ENCODE peak calls at places on chromosomes 5 and 9, in four cellular contexts. W is heart left ventricle, Y is body of pancreas, G is HCT116. C is an unnamed sample.

GRCh38 chr5:32030226-32030625 is 143.9 kb downstream of the GOLPH3 start:
- DNase-seq in W (no peak), G (no peak), Y (no peak), C (no peak)

GRCh38 chr5:146607663-146608315 is 91.8 kb upstream of the GPR151 start:
- DNase-seq in W (no peak), G (no peak), Y (no peak), C (no peak)

GRCh38 chr9:107943901-107944300 is 454.3 kb upstream of the KLF4 start:
- DNase-seq in W (no peak), G (no peak), Y (no peak), C (no peak)

GRCh38 chr5:28855631-28856030 is 1817.2 kb upstream of the CDH9 start:
- DNase-seq in Y (no peak), G (no peak), W (no peak), C (no peak)

GRCh38 chr9:113875917-113876805 is at the start of gene ZNF618:
- DNase-seq in Y (peak), G (no peak), W (peak), C (no peak)

GRCh38 chr5:56183507-56183906 is 49.6 kb downstream of the ANKRD55 start:
- DNase-seq in W (no peak), Y (no peak), G (peak), C (no peak)

GRCh38 chr5:107104774-107105050 is 566.0 kb downstream of the EFNA5 start:
- DNase-seq in G (no peak), Y (peak), W (peak), C (no peak)

GRCh38 chr5:107778651-107779050 is 107.9 kb upstream of the EFNA5 start:
- DNase-seq in Y (no peak), W (no peak), G (no peak), C (no peak)

GRCh38 chr9:127311239-127311741 is 46.7 kb downstream of the GARNL3 start:
- DNase-seq in G (peak), W (peak), Y (peak), C (peak)

GRCh38 chr5:150757087-150757649 is 1.6 kb downstream of the DCTN4 start:
- DNase-seq in Y (no peak), W (no peak), G (no peak), C (no peak)

GRCh38 chr9:110152704-110153374 is 55.1 kb downstream of the C9orf152 start:
- DNase-seq in G (peak), Y (no peak), W (no peak), C (no peak)

GRCh38 chr9:116298992-116299391 is 145.4 kb downstream of the PAPPA start:
- DNase-seq in W (no peak), Y (no peak), G (no peak), C (no peak)

GRCh38 chr9:136059321-136059791 is 35.7 kb downstream of the NACC2 start:
- DNase-seq in G (no peak), Y (no peak), W (no peak), C (peak)

GRCh38 chr5:132501961-132502931 is 11.7 kb upstream of the IRF1 start:
- DNase-seq in G (no peak), W (peak), Y (no peak), C (peak)

GRCh38 chr9:134134949-134135342 is 936 bp upstream of the WDR5 start:
- DNase-seq in W (no peak), G (no peak), Y (peak), C (no peak)

GRCh38 chr5:115452791-115453190 is 91.8 kb downstream of the FEM1C start:
- DNase-seq in Y (no peak), G (no peak), W (no peak), C (no peak)

GRCh38 chr5:128318691-128319090 is 219.4 kb downstream of the FBN2 start:
- DNase-seq in Y (no peak), G (no peak), W (no peak), C (no peak)

GRCh38 chr5:74382864-74383618 is 257.5 kb downstream of the ENC1 start:
- DNase-seq in W (peak), G (no peak), Y (peak), C (no peak)

GRCh38 chr9:93092171-93092991 is 3.6 kb upstream of the CARD19 start:
- DNase-seq in G (no peak), Y (no peak), W (peak), C (peak)

GRCh38 chr9:93907551-93908199 is 47.5 kb downstream of the BARX1 start:
- DNase-seq in W (no peak), G (no peak), Y (no peak), C (no peak)

GRCh38 chr9:91006046-91006445 is 204.4 kb downstream of the SYK start:
- DNase-seq in Y (no peak), W (no peak), G (no peak), C (no peak)

GRCh38 chr5:66669086-66669861 is 73.1 kb downstream of the MAST4 start:
- DNase-seq in Y (no peak), W (no peak), G (no peak), C (no peak)

GRCh38 chr9:133942206-133942975 is 49.7 kb downstream of the VAV2 start:
- DNase-seq in W (peak), Y (no peak), G (no peak), C (no peak)

GRCh38 chr5:61586096-61587084 is 254.3 kb downstream of the ZSWIM6 start:
- DNase-seq in Y (peak), W (no peak), G (no peak), C (no peak)

GRCh38 chr5:172658869-172659513 is 17.9 kb downstream of the NEURL1B start:
- DNase-seq in G (no peak), W (peak), Y (peak), C (no peak)

GRCh38 chr5:20497356-20497755 is 509.4 kb upstream of the CDH18 start:
- DNase-seq in W (no peak), G (no peak), Y (peak), C (no peak)

GRCh38 chr5:57987552-57987951 is 472.3 kb downstream of the PLK2 start:
- DNase-seq in W (no peak), Y (no peak), G (no peak), C (no peak)

GRCh38 chr9:80866576-80867227 is 822.6 kb downstream of the TLE1 start:
- DNase-seq in Y (no peak), W (no peak), G (no peak), C (no peak)

GRCh38 chr9:126393876-126394275 is 67.2 kb downstream of the MVB12B start:
- DNase-seq in Y (no peak), W (no peak), G (no peak), C (no peak)

GRCh38 chr9:69502671-69503301 is 169.4 kb downstream of the APBA1 start:
- DNase-seq in W (no peak), Y (no peak), G (no peak), C (no peak)

GRCh38 chr5:22780756-22781155 is 72.4 kb downstream of the CDH12 start:
- DNase-seq in W (no peak), Y (no peak), G (no peak), C (no peak)

GRCh38 chr5:150082364-150082763 is 4.0 kb downstream of the CSF1R start:
- DNase-seq in G (no peak), Y (no peak), W (no peak), C (no peak)

GRCh38 chr9:99222416-99223280 is 566 bp downstream of the SEC61B start:
- DNase-seq in Y (peak), G (no peak), W (no peak), C (no peak)

GRCh38 chr9:131309526-131310276 is 20.2 kb downstream of the PLPP7 start:
- DNase-seq in W (no peak), Y (no peak), G (no peak), C (no peak)

GRCh38 chr9:13122756-13123369 is 156.6 kb downstream of the MPDZ start:
- DNase-seq in W (no peak), Y (no peak), G (no peak), C (no peak)

GRCh38 chr9:1042466-1042865 is 7.7 kb upstream of the DMRT2 start:
- DNase-seq in G (no peak), W (no peak), Y (no peak), C (no peak)

GRCh38 chr9:75105841-75106240 is 17.5 kb downstream of the OSTF1 start:
- DNase-seq in Y (no peak), W (no peak), G (no peak), C (no peak)

GRCh38 chr5:170631471-170632195 is 127.8 kb downstream of the KCNIP1 start:
- DNase-seq in G (peak), W (peak), Y (peak), C (peak)

GRCh38 chr5:158423623-158424200 is 564.8 kb upstream of the CLINT1 start:
- DNase-seq in G (no peak), Y (no peak), W (no peak), C (no peak)
- TF ChIP-seq POLR2A in G (no peak), Y (no peak), W (no peak), C (no peak)

GRCh38 chr5:140153905-140154304 is 21.1 kb upstream of the CYSTM1 start:
- DNase-seq in Y (no peak), W (no peak), G (no peak), C (no peak)
- TF ChIP-seq POLR2A in Y (no peak), W (no peak), G (no peak), C (no peak)

DNA sequence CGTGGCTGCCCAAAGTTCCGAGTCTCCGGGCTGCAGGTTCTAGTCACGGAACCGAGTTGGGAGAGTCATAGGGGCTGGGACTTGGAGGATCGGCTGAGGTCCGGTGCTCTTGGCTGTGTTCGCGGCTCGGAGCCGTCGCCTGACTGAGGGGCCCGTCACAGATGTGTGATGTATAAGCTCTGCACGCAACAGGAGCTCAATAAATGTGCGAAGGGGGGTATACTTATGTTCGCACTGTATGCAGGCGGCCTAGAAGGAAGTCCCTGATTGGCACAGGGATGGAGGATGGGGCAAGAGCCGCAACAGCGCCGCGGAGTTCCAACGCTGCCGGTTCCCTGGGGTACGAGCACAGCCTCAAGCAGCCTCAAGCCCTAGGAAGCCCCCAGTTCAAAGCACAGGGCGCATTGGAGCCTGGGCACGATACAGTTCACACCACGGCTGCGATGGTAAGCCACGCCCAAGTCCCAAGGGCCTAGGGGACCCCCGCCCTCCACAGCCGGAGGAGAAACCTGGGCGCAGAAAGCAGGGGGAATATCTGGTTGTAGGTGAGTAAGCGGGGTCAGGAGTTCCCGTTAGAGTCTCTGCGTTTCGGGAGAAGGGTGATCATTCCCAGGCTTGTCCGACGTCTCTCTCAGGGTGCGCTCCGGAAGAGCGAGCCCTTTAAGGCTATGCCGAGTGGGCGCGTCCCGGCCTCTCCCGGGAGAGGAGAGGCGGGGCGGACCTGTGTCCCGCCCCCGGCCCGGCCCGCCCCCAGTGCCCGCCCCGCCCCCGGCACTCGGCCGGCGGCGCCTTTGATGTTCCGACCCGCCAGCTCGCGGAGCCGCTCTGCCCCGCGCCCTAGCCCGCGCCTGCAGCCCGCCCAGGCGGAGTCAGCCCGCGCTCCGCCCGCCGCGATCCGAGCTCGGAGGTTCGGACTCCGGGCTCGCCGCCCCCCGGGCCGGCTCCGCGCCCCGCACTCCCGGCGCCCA is at the start of gene TCF7:
- DNase-seq in Y (peak), G (peak), W (peak), C (peak)
- TF ChIP-seq POLR2A in Y (peak), G (no peak), W (no peak), C (no peak)

DNA sequence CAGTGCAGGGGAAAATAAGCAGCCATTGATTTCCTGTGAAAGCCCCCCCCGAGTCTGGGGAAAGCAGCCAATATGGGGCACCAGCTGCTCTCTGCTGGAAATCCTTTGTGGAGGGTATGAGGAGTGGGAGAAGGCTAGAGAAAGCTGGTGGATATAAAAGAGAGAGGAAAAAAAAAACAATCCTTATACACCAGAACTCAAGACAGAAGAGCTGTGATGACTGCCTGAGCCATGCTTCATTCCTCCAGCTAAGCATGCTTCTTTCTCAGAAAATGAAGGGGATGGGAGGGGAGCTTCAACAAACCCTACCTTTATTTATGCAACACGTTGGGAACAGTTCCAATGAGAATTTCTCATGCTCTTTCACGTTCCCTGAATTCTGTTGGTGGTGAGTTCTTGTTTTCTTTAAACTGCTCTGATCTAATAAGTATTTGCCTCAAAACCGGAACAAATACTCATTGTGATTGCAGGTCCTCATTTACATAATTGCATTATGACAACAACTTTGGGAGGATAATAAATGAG is 688.0 kb upstream of the SEMA6A start:
- DNase-seq in W (no peak), G (no peak), Y (no peak), C (no peak)
- TF ChIP-seq POLR2A in W (no peak), G (no peak), Y (no peak), C (no peak)

GRCh38 chr5:82276800-82277612 is 1.1 kb downstream of the RPS23 start:
- DNase-seq in Y (no peak), W (no peak), G (no peak), C (no peak)

GRCh38 chr5:82277613-82277986 is 554 bp downstream of the RPS23 start:
- DNase-seq in G (no peak), Y (no peak), W (no peak), C (no peak)

GRCh38 chr5:82275267-82275664 is 2.9 kb downstream of the RPS23 start:
- DNase-seq in Y (no peak), W (no peak), G (no peak), C (no peak)

GRCh38 chr5:82272957-82273356 is 5.2 kb downstream of the RPS23 start:
- DNase-seq in W (no peak), G (no peak), Y (no peak), C (no peak)

DNA sequence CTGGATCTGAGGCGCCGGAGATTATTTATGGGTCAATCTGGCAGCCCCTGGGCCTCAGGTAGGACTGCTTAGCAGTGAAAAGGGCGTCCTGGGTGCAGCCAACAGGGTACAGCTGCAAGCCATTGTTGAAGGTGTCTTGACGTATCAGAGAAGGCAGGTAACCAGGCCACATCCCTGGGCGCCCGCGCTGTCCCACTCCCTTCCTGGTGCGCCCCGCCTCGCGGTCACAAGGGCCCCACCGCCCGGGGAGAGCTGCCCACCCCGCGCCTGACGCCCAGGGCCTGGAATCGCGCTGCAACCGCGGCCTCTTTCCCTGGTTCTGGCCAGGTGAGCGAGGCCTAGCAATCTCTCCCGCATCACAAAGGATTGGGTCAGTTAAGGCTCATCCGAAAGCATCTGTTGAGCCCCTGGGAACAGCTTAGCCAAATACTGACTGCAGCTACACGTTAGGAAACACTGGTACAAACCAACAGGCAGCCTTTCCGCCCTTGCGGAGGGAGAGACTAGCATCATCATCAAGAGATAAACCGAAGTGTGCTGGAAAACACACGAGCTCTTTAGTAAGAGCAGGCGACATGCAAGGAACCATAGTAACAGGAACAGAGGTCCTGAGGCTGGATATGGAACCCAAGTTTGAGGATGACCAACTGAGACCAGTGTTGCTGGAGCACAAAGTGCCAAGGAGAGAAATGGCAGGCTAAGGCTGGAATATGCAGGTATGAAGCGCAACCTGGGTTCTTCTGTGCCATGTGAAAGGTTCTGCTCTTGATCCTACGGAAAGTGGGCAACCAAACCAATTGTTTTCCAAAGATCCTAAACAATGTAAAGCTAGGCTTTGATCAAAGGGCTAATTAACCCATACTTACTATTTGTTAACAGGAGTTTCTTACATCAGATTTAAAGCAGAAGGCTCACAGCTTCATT is 3.5 kb downstream of the RPS23 start:
- DNase-seq in W (no peak), G (no peak), Y (no peak), C (no peak)
- TF ChIP-seq POLR2A in W (no peak), G (no peak), Y (no peak), C (no peak)

C was measured in lower leg skin.